ENCODE peak calls at places on chromosomes 3 and 15, in ten cellular contexts. W, O, J, Z, N, X, B, Y, M and K are unnamed samples.

GRCh38 chr3:29758108-29759020 is 477.5 kb downstream of the RBMS3 start:
- DNase-seq in N (peak; percentile 92), J (no peak), Z (no peak), O (no peak), M (no peak), X (no peak), B (peak; percentile 92), Y (no peak), W (peak; percentile 7), K (peak; percentile 83)

GRCh38 chr3:30418443-30418842 is 188.0 kb upstream of the TGFBR2 start:
- DNase-seq in B (no peak), O (no peak), Z (no peak), J (no peak), W (no peak), X (no peak), Y (no peak), M (no peak), N (no peak), K (no peak)

GRCh38 chr15:101188517-101189340 is 63.1 kb downstream of the CHSY1 start:
- DNase-seq in Y (no peak), M (no peak), W (no peak), O (no peak), B (peak; percentile 90), X (peak; percentile 58), N (peak; percentile 81), J (no peak), Z (no peak), K (no peak)

GRCh38 chr15:89998141-89998661 is 2.9 kb upstream of the ZNF710 start:
- DNase-seq in O (no peak), W (peak; percentile 50), Y (no peak), J (no peak), X (no peak), N (peak; percentile 52), Z (no peak), B (peak; percentile 35), M (no peak), K (no peak)

GRCh38 chr3:184651945-184652344 is 59.9 kb downstream of the MAGEF1 start:
- DNase-seq in X (peak; percentile 31), W (peak; percentile 40), N (no peak), Y (no peak), J (no peak), B (no peak), O (no peak), Z (no peak), M (no peak), K (no peak)

GRCh38 chr3:133863865-133864264 is 31.8 kb downstream of the RAB6B start:
- DNase-seq in Y (no peak), X (no peak), N (no peak), B (no peak), J (no peak), O (no peak), M (no peak), Z (no peak), W (peak; percentile 30), K (no peak)

GRCh38 chr15:84600331-84600686 is 500 bp upstream of the ZSCAN2 start:
- DNase-seq in X (peak; percentile 88), O (peak; percentile 92), Y (peak; percentile 88), B (peak; percentile 90), J (peak; percentile 82), Z (peak; percentile 89), N (peak; percentile 77), W (peak; percentile 83), M (peak; percentile 94), K (peak; percentile 48)

GRCh38 chr15:67003586-67003985 is 61.8 kb upstream of the SMAD3 start:
- DNase-seq in W (no peak), M (no peak), X (no peak), Z (no peak), N (peak; percentile 37), O (no peak), J (no peak), B (no peak), Y (no peak), K (no peak)

GRCh38 chr15:80850941-80851451 is 71.8 kb downstream of the CEMIP start:
- DNase-seq in J (no peak), M (no peak), N (no peak), Y (no peak), B (no peak), X (no peak), O (no peak), W (no peak), Z (no peak), K (no peak)

GRCh38 chr3:19994796-19995195 is 17.3 kb downstream of the PP2D1 start:
- DNase-seq in J (no peak), Z (no peak), M (no peak), X (no peak), O (no peak), N (peak; percentile 18), Y (no peak), B (peak; percentile 2), W (no peak), K (no peak)

GRCh38 chr3:11544413-11545181 is 99.1 kb downstream of the VGLL4 start:
- DNase-seq in N (peak; percentile 42), X (peak; percentile 44), O (peak; percentile 62), M (no peak), Z (no peak), J (peak; percentile 48), B (peak; percentile 42), W (peak; percentile 26), Y (no peak), K (no peak)

DNA sequence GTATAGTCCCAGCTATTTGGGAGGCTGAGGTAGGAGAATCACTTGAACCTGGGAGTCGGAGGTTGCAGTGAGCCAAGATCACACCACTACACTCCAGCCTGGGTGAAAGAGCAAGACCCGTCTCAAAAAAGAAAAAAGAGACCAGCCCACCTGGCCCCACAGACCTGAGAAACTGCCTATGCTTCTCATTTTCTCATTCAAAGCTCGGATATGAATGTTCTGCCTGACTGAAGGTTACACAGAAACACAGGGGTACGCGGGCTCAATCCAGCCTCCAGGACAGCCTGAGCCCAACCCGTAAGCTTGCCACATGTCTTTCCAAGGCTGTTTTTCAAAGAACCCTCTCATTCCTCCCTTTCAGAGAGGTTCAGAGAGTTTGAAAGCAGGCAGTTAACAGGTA is 9.7 kb upstream of the LRRC15 start:
- DNase-seq in N (no peak), J (no peak), B (no peak), Z (no peak), W (no peak), Y (no peak), X (no peak), O (no peak), M (no peak), K (no peak)
- TF ChIP-seq CTCF in N (no peak), J (no peak), B (no peak), Z (no peak), W (no peak), Y (no peak), X (no peak), O (no peak), M (no peak), K (no peak)

GRCh38 chr3:115787818-115788217 is 164.5 kb downstream of the GAP43 start:
- DNase-seq in J (no peak), Y (no peak), M (no peak), Z (no peak), W (no peak), B (no peak), N (no peak), O (no peak), X (no peak), K (no peak)

GRCh38 chr3:115790759-115791158 is 167.4 kb downstream of the GAP43 start:
- DNase-seq in B (peak; percentile 90), M (no peak), W (peak; percentile 72), N (peak; percentile 92), Z (no peak), X (no peak), Y (no peak), O (no peak), J (no peak), K (peak; percentile 92)

GRCh38 chr3:115789480-115789879 is 166.2 kb downstream of the GAP43 start:
- DNase-seq in O (no peak), W (no peak), Z (no peak), X (no peak), Y (no peak), B (no peak), J (no peak), M (no peak), N (no peak), K (no peak)

GRCh38 chr3:115788921-115789470 is 165.7 kb downstream of the GAP43 start:
- DNase-seq in N (peak; percentile 100), X (no peak), W (no peak), O (no peak), B (peak; percentile 69), J (no peak), Z (no peak), Y (no peak), M (no peak), K (peak; percentile 89)

DNA sequence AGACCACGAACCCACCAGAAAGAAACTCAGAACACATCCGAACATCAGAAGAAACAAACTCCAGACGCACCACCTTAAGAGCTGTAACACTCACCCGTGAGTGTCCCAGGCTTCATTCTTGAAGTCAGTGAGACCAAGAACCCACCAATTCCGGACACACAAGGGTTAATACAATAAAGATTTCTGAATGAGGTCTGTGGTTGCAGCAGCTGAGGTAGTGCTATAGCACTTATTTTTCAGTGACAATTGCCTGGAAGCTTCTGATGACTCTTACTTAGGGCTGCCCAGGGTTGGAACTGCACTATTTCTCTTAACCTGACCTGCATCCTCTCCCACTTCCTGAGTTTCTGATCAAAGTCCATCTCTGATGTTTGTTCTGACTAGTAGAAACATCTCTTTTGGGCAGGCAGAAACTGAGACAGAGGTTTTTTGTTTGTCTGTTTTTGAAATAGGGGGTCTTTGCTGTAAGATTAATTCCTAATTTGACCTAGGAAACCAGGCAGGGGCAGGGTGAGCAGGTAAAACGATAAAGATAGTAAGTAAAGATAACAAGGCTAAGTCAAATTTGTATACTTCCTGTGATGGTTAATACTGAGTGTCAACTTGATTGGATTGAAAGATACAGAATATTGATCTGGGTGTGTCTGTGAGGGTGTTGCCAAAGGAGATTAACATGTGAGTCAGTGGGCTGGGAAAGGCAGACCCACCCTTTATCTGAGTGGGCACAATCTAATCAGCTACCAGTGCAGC is 169.1 kb downstream of the GAP43 start:
- DNase-seq in B (no peak), X (no peak), W (peak; percentile 5), O (no peak), Z (no peak), M (no peak), J (no peak), Y (no peak), N (peak; percentile 37), K (no peak)
- H3K4me3 ChIP-seq in B (no peak overlapping the region), X (no peak overlapping the region), W (no peak overlapping the region), O (no peak overlapping the region), Z (no peak overlapping the region), M (no peak overlapping the region), J (no peak overlapping the region), Y (no peak overlapping the region), N (no peak overlapping the region), K (no peak overlapping the region)

DNA sequence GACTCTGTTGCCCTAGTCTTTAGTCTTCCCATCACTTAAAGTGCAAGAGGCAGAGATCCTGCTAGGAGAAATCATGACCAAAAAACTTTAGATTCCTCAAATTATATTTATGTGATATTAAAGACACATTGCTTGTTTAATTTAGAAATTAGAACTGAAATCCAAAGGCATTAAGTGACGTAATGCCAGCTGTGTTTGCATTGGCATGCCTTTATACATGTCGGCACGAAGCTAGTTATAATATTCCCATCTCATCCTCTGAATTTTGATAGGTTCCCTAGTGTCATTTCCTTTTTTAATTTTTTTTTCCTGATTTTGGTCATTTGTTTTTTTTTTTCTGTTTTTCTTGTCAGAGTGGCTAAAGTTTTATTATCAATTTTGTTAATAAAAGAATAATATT is 203.5 kb upstream of the ZBTB20 start:
- DNase-seq in Y (no peak), W (no peak), X (no peak), Z (no peak), M (no peak), N (peak; percentile 5), J (no peak), B (no peak), O (no peak), K (no peak)
- TF ChIP-seq CTCF in Y (no peak), W (no peak), X (no peak), Z (no peak), M (no peak), N (no peak), J (no peak), B (no peak), O (no peak), K (no peak)

GRCh38 chr15:43151688-43152087 is 18.3 kb downstream of the TMEM62 start:
- DNase-seq in B (no peak), X (no peak), O (no peak), Y (no peak), N (no peak), M (no peak), W (no peak), J (no peak), Z (no peak), K (no peak)
- H3K4me3 ChIP-seq in B (no peak overlapping the region), X (no peak overlapping the region), O (no peak overlapping the region), Y (no peak overlapping the region), N (no peak overlapping the region), M (no peak overlapping the region), W (no peak overlapping the region), J (no peak overlapping the region), Z (no peak overlapping the region), K (no peak overlapping the region)